ENCODE peak calls at places on chromosomes 16 and 17, in six cellular contexts. I is HCT116, J is sigmoid colon, P is vagina, T is prostate gland, C is GM12878. K is an unnamed sample. For H3K4me1, the result is how much of the 10 kb centered on the place peaks cover.

GRCh38 chr17:73648543-73648820 is 4.2 kb upstream of the SDK2 start:
- DNase-seq in J (no peak), T (no peak), I (no peak), C (no peak), P (no peak), K (no peak)

GRCh38 chr17:66459811-66460270 is 157.4 kb downstream of the PRKCA start:
- DNase-seq in C (no peak), I (peak), P (peak), J (peak), T (no peak), K (peak)

GRCh38 chr17:65231662-65232335 is 94.6 kb downstream of the RGS9 start:
- DNase-seq in P (no peak), J (no peak), T (peak), I (peak), C (peak), K (peak)

GRCh38 chr17:50908860-50909764 is 43.0 kb upstream of the TOB1 start:
- DNase-seq in J (no peak), T (peak), C (no peak), P (no peak), I (no peak), K (no peak)

GRCh38 chr17:75485688-75486087 is 29.3 kb downstream of the TMEM94 start:
- DNase-seq in C (no peak), T (no peak), P (no peak), I (no peak), J (no peak), K (no peak)

GRCh38 chr17:36731091-36731490 is 129.7 kb downstream of the MRM1 start:
- DNase-seq in T (peak), I (no peak), C (no peak), P (no peak), J (no peak), K (peak)

GRCh38 chr16:55257971-55258613 is 65.9 kb upstream of the IRX6 start:
- DNase-seq in J (no peak), P (peak), C (no peak), T (no peak), I (peak), K (peak)

GRCh38 chr17:77142689-77143088 is 1.9 kb downstream of the SEC14L1 start:
- DNase-seq in J (peak), P (no peak), T (peak), C (no peak), I (no peak), K (no peak)

GRCh38 chr17:18025596-18026407 is 13.2 kb downstream of the ATPAF2 start:
- DNase-seq in T (no peak), I (no peak), C (no peak), P (no peak), J (peak), K (no peak)

GRCh38 chr16:1751946-1752345 is 19.4 kb downstream of the NME3 start:
- DNase-seq in I (no peak), J (no peak), T (no peak), P (no peak), C (no peak), K (no peak)

GRCh38 chr16:66905633-66906539 is 12.8 kb downstream of the CDH16 start:
- DNase-seq in C (no peak), T (no peak), P (no peak), J (no peak), I (no peak), K (peak)

GRCh38 chr17:82184761-82185160 is 27.9 kb downstream of the CCDC57 start:
- DNase-seq in J (no peak), C (no peak), T (no peak), I (no peak), P (no peak), K (no peak)
- H3K4me1 ChIP-seq in J (under half), C (under half), T (under half), I (under half), P (under half), K (under half)

GRCh38 chr16:27314161-27314723 is 468 bp downstream of the IL4R start:
- DNase-seq in J (peak), C (no peak), P (no peak), I (peak), T (no peak), K (peak)
- TF ChIP-seq POLR2A in J (peak), C (peak), P (peak), I (no peak), T (peak), K (peak)

GRCh38 chr16:27961296-27961620 is 102.3 kb downstream of the GSG1L start:
- DNase-seq in P (no peak), C (no peak), I (no peak), J (no peak), T (no peak), K (no peak)
- TF ChIP-seq POLR2AphosphoS5 in P (no peak), C (no peak), I (no peak), J (no peak), T (no peak), K (no peak)

GRCh38 chr17:68289473-68289872 is 1.5 kb downstream of the SLC16A6 start:
- DNase-seq in J (no peak), P (no peak), C (no peak), I (no peak), T (peak), K (no peak)

GRCh38 chr17:68290268-68290954 is 516 bp downstream of the SLC16A6 start:
- DNase-seq in I (no peak), T (peak), J (no peak), C (no peak), P (no peak), K (peak)

GRCh38 chr17:68290955-68291835 is at the start of the genes ARSG and SLC16A6:
- DNase-seq in C (no peak), P (no peak), T (peak), I (peak), J (no peak), K (peak)

GRCh38 chr17:68288804-68289203 is 2.1 kb downstream of the SLC16A6 start:
- DNase-seq in C (no peak), J (no peak), T (no peak), P (no peak), I (no peak), K (peak)

GRCh38 chr17:68289936-68290267 is 1.0 kb downstream of the SLC16A6 start:
- DNase-seq in I (no peak), T (no peak), C (no peak), P (no peak), J (no peak), K (no peak)
- H3K4me1 ChIP-seq in I (half or more), T (under half), C (under half), P (under half), J (under half), K (under half)

DNA sequence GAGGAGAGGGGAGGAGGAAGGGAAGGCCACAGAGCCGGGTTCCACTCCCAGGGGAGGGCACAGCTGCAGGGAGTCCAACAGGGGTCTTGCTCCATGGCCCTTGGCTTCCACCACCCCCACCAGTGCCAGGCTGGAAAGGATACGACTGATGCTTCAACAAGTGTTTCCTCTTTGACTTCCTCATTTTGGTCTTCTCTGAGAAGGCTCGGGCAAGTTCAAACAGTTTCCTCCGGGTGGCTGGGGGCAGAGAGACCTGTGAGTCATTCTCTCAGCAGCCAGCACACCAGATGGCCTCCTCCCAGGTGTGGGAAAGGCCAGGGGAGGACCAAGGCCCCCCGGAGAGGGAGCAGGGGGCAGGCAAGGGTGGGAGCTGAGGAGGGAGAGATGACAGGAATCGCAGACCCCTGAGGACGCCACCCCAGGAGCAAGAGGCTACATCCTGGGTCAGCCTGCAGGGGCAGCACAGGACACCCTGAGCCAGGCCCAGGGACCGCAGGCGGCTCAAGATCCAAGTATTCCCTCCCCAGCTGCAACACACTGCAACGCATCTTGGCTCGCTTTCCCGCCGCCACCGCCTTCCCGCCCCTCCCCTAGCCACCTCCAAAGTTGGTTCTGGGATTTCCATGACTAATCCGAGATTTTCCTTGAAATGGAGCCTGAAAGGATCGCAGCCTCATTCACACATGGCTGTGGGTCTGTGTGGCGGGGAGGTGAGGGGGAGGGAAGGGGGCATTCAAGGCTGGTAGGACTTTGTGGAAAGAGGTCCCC is 18.3 kb upstream of the MRPS23 start:
- DNase-seq in P (no peak), T (peak), C (peak), I (peak), J (peak), K (peak)
- TF ChIP-seq POLR2A in P (no peak), T (no peak), C (no peak), I (no peak), J (no peak), K (no peak)

GRCh38 chr17:58525239-58525638 is 10.8 kb upstream of the MTMR4 start:
- DNase-seq in J (peak), I (no peak), C (no peak), P (no peak), T (no peak), K (peak)
- TF ChIP-seq POLR2AphosphoS5 in J (no peak), I (no peak), C (no peak), P (no peak), T (no peak), K (peak)

DNA sequence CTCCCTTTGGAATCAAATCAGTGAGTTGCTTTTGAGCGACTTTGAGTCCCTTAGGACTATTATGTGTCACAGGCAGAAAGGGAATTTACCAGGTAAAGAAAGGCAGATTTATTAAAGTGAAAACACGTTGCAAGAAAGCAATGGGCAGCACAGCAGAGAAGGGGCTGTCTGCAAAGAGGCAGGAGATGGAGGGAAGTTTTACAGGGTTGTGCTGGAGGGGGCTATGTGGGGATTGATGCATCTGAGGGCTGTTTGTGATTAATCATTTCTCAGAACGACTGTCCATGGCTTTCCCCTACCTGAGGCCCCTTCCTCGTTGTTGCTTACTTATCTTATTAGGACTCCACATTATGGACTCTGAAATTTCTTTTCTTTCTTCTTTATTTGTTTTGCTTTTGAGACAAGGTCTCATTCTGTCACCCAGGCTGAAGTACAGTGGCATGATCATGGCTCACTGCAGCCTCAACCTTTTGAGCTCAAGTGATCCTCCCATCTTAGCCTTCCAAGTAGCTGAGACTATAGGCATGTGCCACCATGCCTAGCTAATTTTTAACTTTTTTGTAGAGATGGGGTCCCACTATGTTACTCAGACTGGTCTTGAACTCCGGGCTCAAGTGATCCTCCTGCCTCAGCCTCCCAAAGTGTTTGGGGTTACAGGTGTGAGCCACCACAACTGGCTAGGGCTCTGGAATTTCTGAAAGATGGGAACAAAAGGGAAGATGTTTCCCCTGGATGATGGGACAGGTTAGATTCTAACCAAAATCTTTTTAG is 5.5 kb downstream of the WWP2 start:
- DNase-seq in P (no peak), I (no peak), C (no peak), J (no peak), T (no peak), K (no peak)
- H3K4me1 ChIP-seq in P (under half), I (under half), C (under half), J (under half), T (under half), K (under half)

GRCh38 chr16:12187939-12188673 is 211.6 kb downstream of the SNX29 start:
- DNase-seq in J (no peak), T (no peak), C (no peak), P (no peak), I (no peak), K (no peak)
- TF ChIP-seq POLR2A in J (no peak), T (no peak), C (no peak), P (no peak), I (no peak), K (no peak)

GRCh38 chr17:40033339-40033738 is 18.1 kb downstream of the CSF3 start:
- DNase-seq in C (no peak), P (no peak), J (no peak), I (no peak), T (no peak), K (no peak)

GRCh38 chr17:40034426-40035161 is 19.4 kb downstream of the CSF3 start:
- DNase-seq in J (no peak), P (no peak), I (no peak), C (no peak), T (no peak), K (no peak)

GRCh38 chr17:40035162-40035559 is 19.0 kb downstream of the MED24 start:
- DNase-seq in I (no peak), C (no peak), P (no peak), T (no peak), J (no peak), K (peak)

GRCh38 chr17:40031706-40032105 is 16.5 kb downstream of the CSF3 start:
- DNase-seq in J (no peak), I (no peak), C (no peak), T (no peak), P (no peak), K (no peak)

DNA sequence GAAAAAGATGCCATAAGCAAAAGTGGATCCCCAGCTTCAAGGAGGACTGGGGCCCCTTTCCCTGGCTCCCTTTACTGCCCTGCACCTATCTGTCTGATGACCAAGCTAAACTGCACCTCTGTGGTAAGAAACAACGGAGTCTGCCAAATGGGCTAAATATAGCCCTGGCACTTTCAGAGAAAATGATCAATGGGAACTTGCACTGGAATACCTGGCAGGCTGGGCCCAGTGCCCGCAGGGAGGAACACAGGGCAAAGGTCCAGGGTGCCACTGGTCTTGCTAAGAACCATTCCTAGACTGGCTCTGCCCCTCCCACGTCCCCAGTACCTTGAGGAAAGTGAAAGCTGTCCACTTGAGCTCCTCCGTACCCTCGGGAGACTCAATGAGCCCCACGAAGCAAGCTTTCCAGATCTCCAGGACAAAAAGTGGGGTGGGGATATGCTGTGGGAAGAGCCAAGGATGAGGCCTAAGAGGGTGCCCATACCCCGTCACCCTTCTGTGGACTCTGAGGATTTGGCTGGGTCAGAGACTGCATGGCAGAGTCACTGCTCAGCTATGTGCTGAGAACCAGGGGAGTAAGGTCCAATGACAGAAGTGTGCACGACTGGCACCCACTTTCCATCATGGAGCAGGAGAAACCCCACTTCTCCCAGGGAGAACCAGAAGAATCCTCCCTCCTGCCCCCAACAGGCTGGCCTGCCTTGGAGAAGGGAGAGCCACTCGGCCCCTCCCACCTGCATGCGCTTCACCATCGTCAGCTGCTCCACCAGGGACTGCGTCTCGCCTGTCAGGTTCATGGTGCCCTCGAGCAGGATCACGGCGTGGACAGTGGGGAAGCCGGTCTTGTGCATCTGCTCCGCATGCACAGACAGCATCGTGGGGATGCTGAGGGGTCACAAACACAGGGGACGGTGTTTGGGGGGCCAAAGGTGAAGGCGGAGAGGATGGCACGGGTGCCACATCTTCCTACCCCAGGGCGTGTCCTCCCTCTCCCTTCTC is 17.4 kb downstream of the CSF3 start:
- DNase-seq in P (no peak), T (no peak), C (no peak), J (peak), I (no peak), K (peak)
- TF ChIP-seq POLR2AphosphoS5 in P (no peak), T (peak), C (no peak), J (peak), I (no peak), K (peak)